ENCODE peak calls at places on chromosomes 13 and 19, in seven cellular contexts. J is GM04504; M is stimulated activated CD4-positive, alpha-beta T cell treated with anti-CD3 and anti-CD28 coated beads, TNF-alpha, amount 100 ng/mL, for 48 hours; R is lower leg skin; I is effector memory CD4-positive, alpha-beta T cell; V is NCI-H524; Y is non-pigmented ciliary epithelial cell. Q is an unnamed sample.

GRCh38 chr13:44573071-44573470 is 3.1 kb downstream of the TSC22D1 start:
- DNase-seq in I (no peak), R (no peak), J (no peak), V (no peak), Y (no peak), M (no peak), Q (no peak)

GRCh38 chr19:6613711-6614110 is 22.8 kb upstream of the CD70 start:
- DNase-seq in Y (no peak), I (no peak), J (no peak), M (no peak), R (no peak), V (no peak), Q (no peak)

GRCh38 chr13:29524176-29524575 is 71.3 kb downstream of the SLC7A1 start:
- DNase-seq in R (no peak), I (no peak), Y (no peak), V (no peak), M (no peak), J (no peak), Q (no peak)

GRCh38 chr13:39599842-39600241 is 3.2 kb downstream of the LHFPL6 start:
- DNase-seq in I (no peak), Y (no peak), V (no peak), R (no peak), M (no peak), J (no peak), Q (no peak)

GRCh38 chr13:27131202-27131623 is 40.4 kb downstream of the USP12 start:
- DNase-seq in M (peak), Y (no peak), J (no peak), V (no peak), I (peak), R (no peak), Q (peak)

GRCh38 chr13:110466261-110466660 is 95.3 kb downstream of the RAB20 start:
- DNase-seq in I (no peak), M (no peak), Y (no peak), J (no peak), R (no peak), V (no peak), Q (no peak)

GRCh38 chr19:12695997-12696365 is 450 bp downstream of the FBXW9 start:
- DNase-seq in V (no peak), Y (no peak), J (no peak), M (no peak), I (no peak), R (no peak), Q (no peak)

GRCh38 chr19:1455336-1456120 is 5.6 kb downstream of the APC2 start:
- DNase-seq in Y (no peak), M (no peak), R (peak), J (no peak), I (peak), V (no peak), Q (no peak)

GRCh38 chr19:56109216-56109615 is 11.9 kb downstream of the ZNF787 start:
- DNase-seq in V (no peak), R (no peak), J (no peak), Y (no peak), I (no peak), M (no peak), Q (no peak)